ENCODE peak calls at places on chromosome 13, in eight cellular contexts. One of them, this sample, is unnamed.

GRCh38 chr13:32783067-32783466 is 196.8 kb downstream of the PDS5B start:
- DNase-seq in astrocyte: peak
- DNase-seq in cardiac fibroblast: peak
- DNase-seq in aorta: no peak
- DNase-seq in K562: no peak
- DNase-seq in adipocyte: no peak
- DNase-seq in A549: no peak
- DNase-seq in GM23248: peak
- DNase-seq in this sample: no peak

GRCh38 chr13:27919934-27920676 is at the start of gene PDX1:
- DNase-seq in astrocyte: no peak
- DNase-seq in cardiac fibroblast: no peak
- DNase-seq in aorta: no peak
- DNase-seq in K562: no peak
- DNase-seq in adipocyte: no peak
- DNase-seq in A549: no peak
- DNase-seq in GM23248: peak
- DNase-seq in this sample: peak

GRCh38 chr13:23579886-23580706 is 9.9 kb downstream of the TNFRSF19 start:
- DNase-seq in astrocyte: no peak
- DNase-seq in cardiac fibroblast: no peak
- DNase-seq in aorta: no peak
- DNase-seq in K562: no peak
- DNase-seq in adipocyte: peak
- DNase-seq in A549: no peak
- DNase-seq in GM23248: peak
- DNase-seq in this sample: no peak

GRCh38 chr13:96998071-96998470 is 3.8 kb upstream of the OXGR1 start:
- DNase-seq in astrocyte: no peak
- DNase-seq in cardiac fibroblast: no peak
- DNase-seq in aorta: no peak
- DNase-seq in K562: no peak
- DNase-seq in adipocyte: no peak
- DNase-seq in A549: no peak
- DNase-seq in GM23248: no peak
- DNase-seq in this sample: no peak

GRCh38 chr13:41900918-41901317 is 60.0 kb downstream of the VWA8 start:
- DNase-seq in astrocyte: no peak
- DNase-seq in cardiac fibroblast: no peak
- DNase-seq in aorta: no peak
- DNase-seq in K562: no peak
- DNase-seq in adipocyte: no peak
- DNase-seq in A549: peak
- DNase-seq in GM23248: peak
- DNase-seq in this sample: no peak

GRCh38 chr13:39767791-39768564 is 112.5 kb downstream of the COG6 start:
- DNase-seq in astrocyte: no peak
- DNase-seq in cardiac fibroblast: no peak
- DNase-seq in aorta: no peak
- DNase-seq in K562: no peak
- DNase-seq in adipocyte: no peak
- DNase-seq in A549: no peak
- DNase-seq in GM23248: no peak
- DNase-seq in this sample: no peak

GRCh38 chr13:30734434-30734833 is 909 bp upstream of the ALOX5AP start:
- DNase-seq in astrocyte: peak
- DNase-seq in cardiac fibroblast: no peak
- DNase-seq in aorta: no peak
- DNase-seq in K562: no peak
- DNase-seq in adipocyte: peak
- DNase-seq in A549: no peak
- DNase-seq in GM23248: peak
- DNase-seq in this sample: no peak

GRCh38 chr13:34578471-34578870 is 363.6 kb upstream of the NBEA start:
- DNase-seq in astrocyte: peak
- DNase-seq in cardiac fibroblast: peak
- DNase-seq in aorta: no peak
- DNase-seq in K562: no peak
- DNase-seq in adipocyte: peak
- DNase-seq in A549: peak
- DNase-seq in GM23248: peak
- DNase-seq in this sample: no peak

GRCh38 chr13:60265566-60265965 is 101.8 kb upstream of the DIAPH3 start:
- DNase-seq in astrocyte: peak
- DNase-seq in cardiac fibroblast: no peak
- DNase-seq in aorta: no peak
- DNase-seq in K562: no peak
- DNase-seq in adipocyte: no peak
- DNase-seq in A549: no peak
- DNase-seq in GM23248: no peak
- DNase-seq in this sample: no peak

GRCh38 chr13:40259899-40260298 is 406.5 kb downstream of the FOXO1 start:
- DNase-seq in astrocyte: peak
- DNase-seq in cardiac fibroblast: peak
- DNase-seq in aorta: no peak
- DNase-seq in K562: no peak
- DNase-seq in adipocyte: no peak
- DNase-seq in A549: no peak
- DNase-seq in GM23248: no peak
- DNase-seq in this sample: no peak

GRCh38 chr13:98246538-98247172 is 69.6 kb upstream of the RNF113B start:
- DNase-seq in astrocyte: no peak
- DNase-seq in cardiac fibroblast: no peak
- DNase-seq in aorta: no peak
- DNase-seq in K562: no peak
- DNase-seq in adipocyte: no peak
- DNase-seq in A549: no peak
- DNase-seq in GM23248: no peak
- DNase-seq in this sample: no peak

GRCh38 chr13:44759723-44760360 is 183.7 kb upstream of the TSC22D1 start:
- DNase-seq in astrocyte: peak
- DNase-seq in cardiac fibroblast: no peak
- DNase-seq in aorta: no peak
- DNase-seq in K562: no peak
- DNase-seq in adipocyte: peak
- DNase-seq in A549: no peak
- DNase-seq in GM23248: no peak
- DNase-seq in this sample: no peak

GRCh38 chr13:43095771-43096719 is 72.7 kb downstream of the DNAJC15 start:
- DNase-seq in astrocyte: no peak
- DNase-seq in cardiac fibroblast: peak
- DNase-seq in aorta: no peak
- DNase-seq in K562: no peak
- DNase-seq in adipocyte: peak
- DNase-seq in A549: no peak
- DNase-seq in GM23248: no peak
- DNase-seq in this sample: no peak

GRCh38 chr13:51243227-51243626 is 21.0 kb downstream of the FAM124A start:
- DNase-seq in astrocyte: no peak
- DNase-seq in cardiac fibroblast: no peak
- DNase-seq in aorta: no peak
- DNase-seq in K562: no peak
- DNase-seq in adipocyte: no peak
- DNase-seq in A549: no peak
- DNase-seq in GM23248: no peak
- DNase-seq in this sample: no peak

GRCh38 chr13:112619730-112620639 is 32.0 kb upstream of the TUBGCP3 start:
- DNase-seq in astrocyte: peak
- DNase-seq in cardiac fibroblast: peak
- DNase-seq in aorta: no peak
- DNase-seq in K562: peak
- DNase-seq in adipocyte: no peak
- DNase-seq in A549: peak
- DNase-seq in GM23248: no peak
- DNase-seq in this sample: no peak

GRCh38 chr13:37679043-37679442 is 80.5 kb upstream of the POSTN start:
- DNase-seq in astrocyte: no peak
- DNase-seq in cardiac fibroblast: no peak
- DNase-seq in aorta: no peak
- DNase-seq in K562: no peak
- DNase-seq in adipocyte: no peak
- DNase-seq in A549: no peak
- DNase-seq in GM23248: no peak
- DNase-seq in this sample: no peak

GRCh38 chr13:94121686-94122085 is 357.8 kb downstream of the DCT start:
- DNase-seq in astrocyte: peak
- DNase-seq in cardiac fibroblast: peak
- DNase-seq in aorta: no peak
- DNase-seq in K562: no peak
- DNase-seq in adipocyte: peak
- DNase-seq in A549: no peak
- DNase-seq in GM23248: peak
- DNase-seq in this sample: no peak

GRCh38 chr13:26759156-26759906 is 1.3 kb downstream of the GPR12 start:
- DNase-seq in astrocyte: no peak
- DNase-seq in cardiac fibroblast: no peak
- DNase-seq in aorta: no peak
- DNase-seq in K562: no peak
- DNase-seq in adipocyte: no peak
- DNase-seq in A549: no peak
- DNase-seq in GM23248: no peak
- DNase-seq in this sample: peak

GRCh38 chr13:26758496-26759155 is 2.0 kb downstream of the GPR12 start:
- DNase-seq in astrocyte: no peak
- DNase-seq in cardiac fibroblast: no peak
- DNase-seq in aorta: no peak
- DNase-seq in K562: no peak
- DNase-seq in adipocyte: no peak
- DNase-seq in A549: no peak
- DNase-seq in GM23248: no peak
- DNase-seq in this sample: no peak

GRCh38 chr13:26760835-26761582 is 423 bp upstream of the GPR12 start:
- DNase-seq in astrocyte: no peak
- DNase-seq in cardiac fibroblast: no peak
- DNase-seq in aorta: no peak
- DNase-seq in K562: no peak
- DNase-seq in adipocyte: no peak
- DNase-seq in A549: no peak
- DNase-seq in GM23248: no peak
- DNase-seq in this sample: peak

DNA sequence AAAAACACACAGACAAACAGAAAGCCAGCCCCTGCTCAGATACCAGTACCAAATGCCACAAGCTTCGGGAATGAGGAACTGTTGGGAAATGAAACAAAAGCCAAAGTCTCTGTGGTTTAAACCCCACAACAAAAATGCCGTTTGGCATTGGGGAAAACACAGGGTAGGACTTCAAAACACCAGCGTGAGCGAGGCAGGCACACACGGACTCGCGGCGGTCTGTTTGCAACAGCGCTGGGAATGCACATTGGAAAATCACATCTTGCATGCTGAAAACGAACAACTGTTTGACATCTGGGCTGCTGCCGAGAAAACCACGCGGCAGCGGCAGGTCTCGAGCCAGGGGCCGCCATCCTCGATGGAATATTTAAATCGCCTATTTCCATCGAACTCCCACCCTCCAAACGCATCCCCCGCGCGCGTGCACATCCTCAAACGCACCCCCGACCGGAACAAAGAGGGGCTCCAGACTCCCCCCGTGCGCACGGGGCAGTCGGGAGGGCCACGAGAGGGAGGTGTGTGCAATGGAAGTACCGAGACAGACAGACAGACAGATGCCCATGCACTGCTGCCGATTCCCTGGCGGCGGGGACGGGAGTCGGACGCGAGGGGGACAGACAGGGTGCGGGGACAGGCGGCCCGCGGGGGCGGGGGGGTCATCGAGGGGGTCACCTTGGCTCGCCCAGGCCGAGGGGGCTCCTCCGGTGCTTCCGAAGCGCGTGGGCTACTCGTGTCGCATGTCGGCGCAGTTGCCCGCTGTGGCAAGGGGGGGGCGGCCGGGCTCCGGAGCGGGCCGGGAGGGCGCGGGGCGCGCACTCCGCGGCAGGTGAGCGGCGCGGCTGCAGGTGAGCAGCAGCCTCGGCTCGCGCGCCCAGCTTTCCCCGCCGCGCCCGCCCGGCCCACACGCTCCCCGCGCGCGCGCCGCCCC is at the start of gene GPR12:
- DNase-seq in astrocyte: no peak
- DNase-seq in cardiac fibroblast: peak
- DNase-seq in aorta: no peak
- DNase-seq in K562: no peak
- DNase-seq in adipocyte: peak
- DNase-seq in A549: no peak
- DNase-seq in GM23248: peak
- DNase-seq in this sample: peak
- H3K4me3 ChIP-seq in astrocyte: no peak
- H3K4me3 ChIP-seq in cardiac fibroblast: no peak
- H3K4me3 ChIP-seq in aorta: peak
- H3K4me3 ChIP-seq in K562: no peak
- H3K4me3 ChIP-seq in adipocyte: peak
- H3K4me3 ChIP-seq in A549: peak
- H3K4me3 ChIP-seq in GM23248: peak
- H3K4me3 ChIP-seq in this sample: peak

DNA sequence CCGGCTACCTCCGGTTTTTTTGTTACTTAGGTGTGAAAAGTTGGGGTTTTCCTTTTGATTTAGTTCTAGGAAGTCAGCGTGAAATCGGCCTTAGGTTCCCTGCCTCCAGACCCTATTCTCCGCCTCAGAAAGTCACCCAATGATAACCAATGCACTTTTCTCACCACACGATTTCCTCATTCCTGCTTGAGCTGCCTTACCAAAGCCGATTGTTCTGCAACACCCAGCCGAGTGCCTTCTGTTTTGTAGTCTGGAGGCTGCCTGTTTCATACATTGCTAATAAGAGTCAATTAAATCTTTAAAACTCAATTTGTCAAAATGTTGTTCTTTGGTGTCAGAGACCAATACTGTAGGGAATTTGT is 39.7 kb downstream of the GJA3 start:
- DNase-seq in astrocyte: no peak
- DNase-seq in cardiac fibroblast: no peak
- DNase-seq in aorta: no peak
- DNase-seq in K562: no peak
- DNase-seq in adipocyte: no peak
- DNase-seq in A549: no peak
- DNase-seq in GM23248: peak
- DNase-seq in this sample: no peak
- H3K4me3 ChIP-seq in astrocyte: no peak
- H3K4me3 ChIP-seq in cardiac fibroblast: peak
- H3K4me3 ChIP-seq in aorta: no peak
- H3K4me3 ChIP-seq in K562: peak
- H3K4me3 ChIP-seq in adipocyte: peak
- H3K4me3 ChIP-seq in A549: no peak
- H3K4me3 ChIP-seq in GM23248: peak
- H3K4me3 ChIP-seq in this sample: no peak

GRCh38 chr13:22447132-22447886 is 733.5 kb upstream of the SGCG start:
- DNase-seq in astrocyte: no peak
- DNase-seq in cardiac fibroblast: no peak
- DNase-seq in aorta: no peak
- DNase-seq in K562: no peak
- DNase-seq in adipocyte: no peak
- DNase-seq in A549: no peak
- DNase-seq in GM23248: no peak
- DNase-seq in this sample: no peak
- H3K4me3 ChIP-seq in astrocyte: no peak
- H3K4me3 ChIP-seq in cardiac fibroblast: no peak
- H3K4me3 ChIP-seq in aorta: no peak
- H3K4me3 ChIP-seq in K562: no peak
- H3K4me3 ChIP-seq in adipocyte: no peak
- H3K4me3 ChIP-seq in A549: no peak
- H3K4me3 ChIP-seq in GM23248: no peak
- H3K4me3 ChIP-seq in this sample: no peak

GRCh38 chr13:111177803-111178389 is 62.8 kb downstream of the ARHGEF7 start:
- DNase-seq in astrocyte: peak
- DNase-seq in cardiac fibroblast: peak
- DNase-seq in aorta: no peak
- DNase-seq in K562: no peak
- DNase-seq in adipocyte: peak
- DNase-seq in A549: no peak
- DNase-seq in GM23248: peak
- DNase-seq in this sample: no peak
- H3K4me3 ChIP-seq in astrocyte: no peak
- H3K4me3 ChIP-seq in cardiac fibroblast: no peak
- H3K4me3 ChIP-seq in aorta: no peak
- H3K4me3 ChIP-seq in K562: no peak
- H3K4me3 ChIP-seq in adipocyte: no peak
- H3K4me3 ChIP-seq in A549: no peak
- H3K4me3 ChIP-seq in GM23248: no peak
- H3K4me3 ChIP-seq in this sample: no peak

This sample was measured in SK-N-SH.